ENCODE peak calls at places on chromosomes 6 and 20, in five cellular contexts. O, G, E, X and F are unnamed samples.
A peak's percentile ranks its signal among the peaks of the same experiment; 100 is the strongest.

GRCh38 chr6:43823879-43824740 is 54.1 kb downstream of the VEGFA start:
- DNase-seq in G (peak; percentile 95), O (no peak), X (no peak), E (no peak), F (no peak)

GRCh38 chr20:50191065-50191565 is 485 bp downstream of the CEBPB start:
- DNase-seq in E (no peak), O (peak; percentile 67), G (peak; percentile 77), X (no peak), F (peak; percentile 93)

GRCh38 chr20:41508335-41508734 is 109.8 kb downstream of the CHD6 start:
- DNase-seq in E (no peak), G (no peak), O (no peak), X (no peak), F (no peak)

GRCh38 chr20:1775117-1775516 is 117.5 kb upstream of the SIRPG start:
- DNase-seq in X (no peak), E (no peak), O (no peak), G (no peak), F (no peak)

GRCh38 chr6:158796353-158796752 is 22.8 kb downstream of the EZR start:
- DNase-seq in E (no peak), G (no peak), X (no peak), O (no peak), F (peak; percentile 46)

GRCh38 chr6:26257272-26257671 is 107.7 kb upstream of the BTN3A2 start:
- DNase-seq in E (no peak), G (no peak), X (no peak), O (no peak), F (no peak)

GRCh38 chr20:61558726-61559125 is 306.7 kb downstream of the CDH4 start:
- DNase-seq in O (no peak), G (no peak), X (no peak), E (no peak), F (no peak)

GRCh38 chr20:49891486-49891885 is 23.8 kb downstream of the SPATA2 start:
- DNase-seq in E (no peak), X (no peak), O (no peak), G (no peak), F (no peak)

GRCh38 chr6:127457444-127458064 is 1.6 kb downstream of the KIAA0408 start:
- DNase-seq in E (no peak), O (no peak), G (peak; percentile 20), X (no peak), F (peak; percentile 23)

GRCh38 chr6:119132211-119133004 is 53.9 kb upstream of the FAM184A start:
- DNase-seq in O (no peak), G (peak; percentile 21), X (no peak), E (no peak), F (no peak)

GRCh38 chr6:144574796-144575195 is 289.7 kb downstream of the UTRN start:
- DNase-seq in X (no peak), E (no peak), G (no peak), O (no peak), F (no peak)

GRCh38 chr6:72624557-72625160 is 2.8 kb downstream of the KCNQ5 start:
- DNase-seq in X (no peak), G (no peak), E (peak; percentile 28), O (no peak), F (no peak)

GRCh38 chr6:86526238-86526637 is 411.1 kb upstream of the HTR1E start:
- DNase-seq in O (no peak), E (no peak), G (no peak), X (no peak), F (no peak)

GRCh38 chr6:1787109-1787466 is 177.4 kb downstream of the FOXC1 start:
- DNase-seq in X (no peak), E (no peak), G (no peak), O (no peak), F (no peak)

GRCh38 chr6:29827579-29828470 is at the start of gene HLA-G:
- DNase-seq in E (no peak), X (no peak), O (no peak), G (no peak), F (no peak)

GRCh38 chr20:24584538-24585356 is 115.3 kb downstream of the SYNDIG1 start:
- DNase-seq in O (no peak), X (no peak), G (no peak), E (no peak), F (peak; percentile 79)

GRCh38 chr6:43851204-43851855 is 81.3 kb downstream of the VEGFA start:
- DNase-seq in O (no peak), G (no peak), X (no peak), E (no peak), F (no peak)

GRCh38 chr20:4853004-4853403 is 131.3 kb downstream of the PRND start:
- DNase-seq in G (no peak), X (no peak), O (no peak), E (no peak), F (peak; percentile 61)

GRCh38 chr20:50919567-50919966 is 11.7 kb downstream of the ADNP start:
- DNase-seq in X (no peak), O (no peak), E (no peak), G (peak; percentile 37), F (no peak)

GRCh38 chr20:37419774-37420542 is 74.0 kb downstream of the SRC start:
- DNase-seq in X (no peak), G (no peak), E (no peak), O (no peak), F (no peak)

GRCh38 chr20:57614490-57615471 is 5.4 kb downstream of the ZBP1 start:
- DNase-seq in G (no peak), O (peak; percentile 2), E (no peak), X (no peak), F (no peak)

GRCh38 chr6:157312733-157313132 is 10.6 kb downstream of the TMEM242 start:
- DNase-seq in E (no peak), G (no peak), X (no peak), O (no peak), F (no peak)

GRCh38 chr6:3822747-3823445 is 26.3 kb upstream of the FAM50B start:
- DNase-seq in E (no peak), O (no peak), G (peak; percentile 61), X (no peak), F (no peak)

DNA sequence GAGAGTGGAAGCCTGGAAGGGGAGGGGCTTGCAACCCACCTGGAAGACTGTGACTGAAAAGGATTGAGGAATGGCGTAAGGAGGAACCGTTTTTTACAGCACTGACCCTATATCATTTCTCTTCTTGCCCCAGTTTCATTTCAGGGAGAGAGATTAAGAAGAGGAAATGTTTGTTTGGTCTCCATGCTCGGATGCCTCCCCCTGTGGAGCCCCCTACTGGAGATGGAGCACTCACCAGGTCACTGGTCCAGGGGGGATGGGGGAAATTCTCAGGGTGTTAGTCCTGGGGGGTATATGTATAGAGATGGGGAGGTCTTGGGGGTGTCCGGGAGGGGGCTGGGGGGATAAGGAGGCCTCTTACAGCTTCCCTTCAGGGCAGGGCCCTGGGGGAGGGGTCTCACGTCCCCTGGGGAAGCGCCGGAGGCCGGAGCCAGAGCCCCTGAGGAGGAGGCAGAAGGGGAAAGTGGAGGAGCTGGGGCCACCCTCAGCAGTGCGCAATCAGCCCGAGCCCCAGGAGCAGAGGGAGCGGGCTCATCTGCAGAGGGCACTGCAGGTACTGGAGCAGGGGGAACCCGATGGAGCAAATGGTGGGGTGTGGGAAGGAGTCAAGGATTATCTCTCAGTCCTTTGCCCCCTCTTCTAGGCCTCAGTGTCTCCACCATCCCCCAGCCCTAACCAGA is 3.2 kb downstream of the CUTA start:
- DNase-seq in E (no peak), G (no peak), X (no peak), O (no peak), F (no peak)
- TF ChIP-seq CTCF in E (peak; percentile 21), G (no peak), X (peak; percentile 67), O (no peak), F (no peak)

GRCh38 chr20:43751167-43752050 is 24.6 kb upstream of the GTSF1L start:
- DNase-seq in X (no peak), O (no peak), G (no peak), E (no peak), F (no peak)
- TF ChIP-seq POLR2A in X (no peak), O (no peak), G (no peak), E (no peak), F (no peak)

DNA sequence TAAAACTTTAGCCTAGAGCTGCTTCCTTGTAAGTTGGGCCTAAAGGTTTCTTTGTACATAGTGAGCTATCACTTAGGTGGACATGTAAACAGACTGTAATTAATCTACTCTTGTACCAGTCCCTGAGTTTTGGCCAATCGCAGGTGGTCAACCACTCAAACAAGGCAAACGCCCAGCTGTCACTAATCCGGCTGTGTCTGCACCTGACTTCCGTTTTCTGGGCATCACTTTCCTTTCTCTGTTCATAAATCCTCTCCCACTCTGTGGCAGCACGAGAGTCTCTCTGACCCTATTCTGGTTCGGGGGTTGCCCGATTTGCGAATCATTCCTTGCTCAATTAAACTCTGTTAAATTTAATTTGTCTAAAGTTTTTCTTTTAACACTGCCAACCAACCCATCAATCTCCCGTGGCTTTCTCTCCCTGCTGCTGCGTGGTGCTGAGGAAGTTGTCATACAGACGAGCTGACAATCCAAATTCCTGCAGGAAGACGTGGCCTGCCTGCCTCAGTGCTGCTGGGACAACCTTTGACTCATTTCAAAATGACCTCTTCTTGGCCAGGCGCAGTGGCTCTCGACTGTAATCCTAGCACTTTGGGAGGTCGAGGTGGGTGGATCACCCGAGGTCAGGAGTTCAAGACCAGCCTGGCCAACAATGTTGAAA is 206.3 kb downstream of the QKI start:
- DNase-seq in O (no peak), X (no peak), G (no peak), E (no peak), F (peak; percentile 56)
- H3K4me3 ChIP-seq in O (no peak overlapping the region), X (no peak overlapping the region), G (no peak overlapping the region), E (no peak overlapping the region), F (no peak overlapping the region)

DNA sequence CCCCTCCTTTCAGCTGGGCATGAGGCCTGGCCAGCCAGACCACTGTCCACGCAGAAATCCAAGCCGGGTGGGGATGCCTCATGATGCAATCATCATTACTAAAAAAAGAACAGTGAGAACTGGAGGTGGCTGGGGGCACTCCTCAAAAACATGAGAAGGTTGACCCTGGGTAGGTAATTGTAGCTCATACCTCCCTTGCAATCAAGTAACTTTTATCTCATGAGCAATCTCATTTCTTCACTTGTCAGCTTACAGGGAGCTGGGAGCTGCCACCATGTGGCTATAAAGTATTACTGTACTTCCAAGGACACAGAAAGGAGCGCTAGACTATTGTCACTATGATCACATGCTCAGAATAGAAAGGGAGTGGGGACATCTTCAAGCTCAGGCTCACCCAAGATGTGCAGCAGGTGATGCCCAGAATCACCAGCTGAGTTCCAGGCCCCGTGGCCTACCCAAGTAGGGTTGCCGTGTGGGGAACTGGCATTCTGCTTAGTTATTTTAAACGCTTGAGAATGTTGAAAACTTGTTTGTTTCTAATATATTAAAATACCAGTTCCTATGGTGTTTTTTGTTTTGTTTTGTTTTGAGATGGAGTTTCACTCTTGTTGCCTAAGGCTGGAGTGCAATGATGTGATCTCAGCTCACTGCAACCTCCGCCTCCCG is 3.0 kb upstream of the CDH26 start:
- DNase-seq in G (no peak), O (no peak), E (peak; percentile 40), X (peak; percentile 12), F (no peak)
- TF ChIP-seq CTCF in G (no peak), O (peak; percentile 17), E (peak; percentile 27), X (peak; percentile 42), F (no peak)